ENCODE peak calls at places on chromosomes 2 and 18, in eight cellular contexts. M is sigmoid colon; D is PC-9; S is PC-3; A is fibroblast of lung; H is brain microvascular endothelial cell; O is CD8-positive, alpha-beta T cell; V is tibial artery. N is an unnamed sample. For H3K27me3, the result is how much of the 10 kb centered on the place peaks cover.

GRCh38 chr2:216206821-216207220 is 97.7 kb downstream of the XRCC5 start:
- DNase-seq in M (no peak), D (no peak), S (no peak), A (no peak), H (no peak), O (no peak), V (no peak), N (no peak)

GRCh38 chr18:34122724-34123334 is 101.9 kb downstream of the NOL4 start:
- DNase-seq in M (no peak), D (no peak), S (peak), A (peak), H (peak), O (no peak), V (peak), N (no peak)

GRCh38 chr2:209095432-209095831 is 328.4 kb upstream of the MAP2 start:
- DNase-seq in M (no peak), D (no peak), S (no peak), A (no peak), H (no peak), O (no peak), V (no peak), N (no peak)

GRCh38 chr2:169637620-169638019 is 53.5 kb downstream of the PPIG start:
- DNase-seq in M (no peak), D (peak), S (no peak), A (peak), H (peak), O (no peak), V (no peak), N (no peak)

GRCh38 chr18:76354348-76354747 is 140.7 kb downstream of the ZNF516 start:
- DNase-seq in M (peak), D (no peak), S (peak), A (peak), H (no peak), O (no peak), V (no peak), N (peak)

GRCh38 chr18:24321071-24321470 is 76.6 kb downstream of the OSBPL1A start:
- DNase-seq in M (no peak), D (no peak), S (no peak), A (no peak), H (no peak), O (no peak), V (no peak), N (no peak)

GRCh38 chr2:30514134-30514860 is 67.3 kb downstream of the LCLAT1 start:
- DNase-seq in M (no peak), D (no peak), S (peak), A (peak), H (peak), O (no peak), V (no peak), N (peak)

GRCh38 chr2:36839976-36840617 is 126.2 kb downstream of the STRN start:
- DNase-seq in M (no peak), D (no peak), S (no peak), A (no peak), H (no peak), O (no peak), V (no peak), N (no peak)

GRCh38 chr2:156598563-156598962 is 162.4 kb downstream of the GPD2 start:
- DNase-seq in M (no peak), D (no peak), S (no peak), A (no peak), H (no peak), O (no peak), V (no peak), N (no peak)

GRCh38 chr18:38312532-38312931 is 746.9 kb upstream of the CELF4 start:
- DNase-seq in M (no peak), D (no peak), S (no peak), A (no peak), H (no peak), O (no peak), V (no peak), N (no peak)

GRCh38 chr2:95670686-95671085 is 78.9 kb downstream of the TRIM43 start:
- DNase-seq in M (no peak), D (no peak), S (no peak), A (no peak), H (no peak), O (no peak), V (no peak), N (no peak)

GRCh38 chr18:61581578-61582204 is 248.5 kb downstream of the CDH20 start:
- DNase-seq in M (peak), D (no peak), S (peak), A (peak), H (peak), O (peak), V (peak), N (peak)

GRCh38 chr18:2894131-2894840 is 47.5 kb downstream of the EMILIN2 start:
- DNase-seq in M (no peak), D (no peak), S (no peak), A (peak), H (peak), O (no peak), V (no peak), N (peak)

GRCh38 chr2:36480596-36480995 is 117.4 kb downstream of the FEZ2 start:
- DNase-seq in M (no peak), D (no peak), S (no peak), A (no peak), H (no peak), O (no peak), V (no peak), N (no peak)

GRCh38 chr2:134137182-134137595 is 116.7 kb upstream of the MGAT5 start:
- DNase-seq in M (no peak), D (no peak), S (peak), A (peak), H (no peak), O (no peak), V (peak), N (no peak)

GRCh38 chr2:47486858-47487497 is 84.0 kb downstream of the MSH2 start:
- DNase-seq in M (no peak), D (no peak), S (no peak), A (peak), H (no peak), O (no peak), V (no peak), N (no peak)

GRCh38 chr2:65383571-65384488 is 48.6 kb downstream of the SPRED2 start:
- DNase-seq in M (no peak), D (no peak), S (peak), A (peak), H (no peak), O (no peak), V (no peak), N (no peak)

GRCh38 chr18:21943456-21943855 is 202.9 kb downstream of the MIB1 start:
- DNase-seq in M (no peak), D (no peak), S (no peak), A (no peak), H (no peak), O (no peak), V (no peak), N (no peak)

GRCh38 chr2:236085647-236086046 is 82.5 kb downstream of the GBX2 start:
- DNase-seq in M (no peak), D (no peak), S (no peak), A (no peak), H (no peak), O (no peak), V (no peak), N (no peak)

GRCh38 chr2:134705861-134706586 is 12.8 kb downstream of the TMEM163 start:
- DNase-seq in M (no peak), D (no peak), S (no peak), A (no peak), H (no peak), O (no peak), V (no peak), N (no peak)

GRCh38 chr18:62081248-62081647 is 105.6 kb downstream of the PIGN start:
- DNase-seq in M (no peak), D (no peak), S (no peak), A (no peak), H (no peak), O (no peak), V (no peak), N (no peak)

GRCh38 chr2:69917854-69918253 is 2.9 kb downstream of the MXD1 start:
- DNase-seq in M (no peak), D (peak), S (peak), A (peak), H (peak), O (no peak), V (no peak), N (no peak)

GRCh38 chr2:9692392-9693137 is 61.8 kb upstream of the YWHAQ start:
- DNase-seq in M (peak), D (no peak), S (no peak), A (peak), H (no peak), O (no peak), V (peak), N (peak)

GRCh38 chr2:16650287-16651249 is 15.1 kb downstream of the CYRIA start:
- DNase-seq in M (no peak), D (no peak), S (no peak), A (peak), H (peak), O (no peak), V (no peak), N (no peak)

GRCh38 chr2:39524061-39524460 is 87.0 kb upstream of the MAP4K3 start:
- DNase-seq in M (no peak), D (no peak), S (no peak), A (no peak), H (no peak), O (no peak), V (no peak), N (no peak)

GRCh38 chr2:8138923-8139667 is 542.8 kb upstream of the ID2 start:
- DNase-seq in M (peak), D (no peak), S (no peak), A (no peak), H (no peak), O (no peak), V (peak), N (peak)

GRCh38 chr18:45621068-45621511 is 5.8 kb downstream of the SLC14A2 start:
- DNase-seq in M (no peak), D (no peak), S (peak), A (peak), H (peak), O (peak), V (peak), N (peak)

GRCh38 chr18:38019292-38019691 is 453.7 kb upstream of the CELF4 start:
- DNase-seq in M (no peak), D (no peak), S (no peak), A (no peak), H (no peak), O (no peak), V (no peak), N (no peak)

GRCh38 chr18:50747849-50748242 is 72.0 kb downstream of the MRO start:
- DNase-seq in M (no peak), D (no peak), S (no peak), A (no peak), H (no peak), O (no peak), V (no peak), N (no peak)

GRCh38 chr2:207896525-207897295 is 127.0 kb upstream of the FZD5 start:
- DNase-seq in M (no peak), D (no peak), S (peak), A (no peak), H (no peak), O (no peak), V (no peak), N (no peak)

GRCh38 chr2:119229716-119230115 is 6.1 kb downstream of the STEAP3 start:
- DNase-seq in M (no peak), D (no peak), S (no peak), A (no peak), H (no peak), O (no peak), V (no peak), N (no peak)

GRCh38 chr2:241870081-241870541 is 582 bp downstream of the RTP5 start:
- DNase-seq in M (no peak), D (no peak), S (no peak), A (no peak), H (no peak), O (no peak), V (no peak), N (no peak)

GRCh38 chr2:172293952-172294351 is 133.4 kb upstream of the ITGA6 start:
- DNase-seq in M (no peak), D (no peak), S (peak), A (peak), H (peak), O (no peak), V (peak), N (peak)

GRCh38 chr2:64844087-64844486 is 145.1 kb upstream of the SLC1A4 start:
- DNase-seq in M (no peak), D (no peak), S (no peak), A (no peak), H (no peak), O (no peak), V (no peak), N (no peak)

GRCh38 chr18:48136051-48136543 is 205.6 kb upstream of the SMAD2 start:
- DNase-seq in M (no peak), D (no peak), S (no peak), A (no peak), H (no peak), O (no peak), V (no peak), N (no peak)

GRCh38 chr2:39666489-39667141 is 898 bp downstream of the TMEM178A start:
- DNase-seq in M (no peak), D (no peak), S (no peak), A (peak), H (no peak), O (no peak), V (no peak), N (no peak)

GRCh38 chr2:147330925-147331324 is 513.9 kb upstream of the ACVR2A start:
- DNase-seq in M (no peak), D (no peak), S (no peak), A (no peak), H (no peak), O (no peak), V (no peak), N (no peak)

GRCh38 chr2:147327636-147328035 is 517.2 kb upstream of the ACVR2A start:
- DNase-seq in M (no peak), D (no peak), S (no peak), A (no peak), H (no peak), O (no peak), V (no peak), N (no peak)

GRCh38 chr2:147325955-147326354 is 518.9 kb upstream of the ACVR2A start:
- DNase-seq in M (no peak), D (no peak), S (no peak), A (no peak), H (no peak), O (no peak), V (no peak), N (no peak)

GRCh38 chr2:147331790-147332419 is 512.9 kb upstream of the ACVR2A start:
- DNase-seq in M (no peak), D (no peak), S (peak), A (peak), H (peak), O (no peak), V (no peak), N (no peak)
- TF ChIP-seq CTCF in M (no peak), D (peak), S (peak), A (peak), H (peak), O (no peak), V (no peak), N (no peak)

DNA sequence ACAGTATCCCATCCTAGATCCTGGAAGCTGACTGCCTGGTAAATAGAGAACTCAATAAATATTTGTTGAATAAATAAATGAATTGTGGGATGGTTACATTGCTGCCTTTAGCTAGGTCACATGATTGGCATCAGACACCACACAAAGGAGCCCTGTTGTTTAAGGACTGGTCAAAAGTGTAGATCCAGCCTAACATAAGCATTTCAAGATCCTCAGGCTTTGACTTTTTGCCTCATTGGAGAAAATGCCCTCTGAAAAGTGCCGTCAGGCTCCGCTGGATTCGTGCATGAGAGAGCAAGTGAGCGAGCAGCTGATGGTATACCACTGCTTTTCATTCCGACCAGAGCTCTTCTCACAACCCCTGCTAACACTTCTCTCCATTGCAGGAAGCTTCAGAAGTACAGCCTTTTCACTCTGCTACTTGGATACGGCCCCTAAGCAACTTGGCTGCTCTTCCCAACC is 1.3 kb upstream of the ZNF24 start:
- DNase-seq in M (no peak), D (no peak), S (peak), A (no peak), H (no peak), O (no peak), V (no peak), N (no peak)
- H3K27ac ChIP-seq in M (peak), D (no peak), S (no peak), A (no peak), H (no peak), O (no peak), V (peak), N (peak)

GRCh38 chr2:203999844-204000243 is 63.3 kb downstream of the ICOS start:
- DNase-seq in M (no peak), D (no peak), S (no peak), A (no peak), H (no peak), O (no peak), V (no peak), N (no peak)
- H3K27me3 ChIP-seq in M (under half), D (under half), S (under half), A (under half), H (under half), O (under half), V (under half), N (under half)

DNA sequence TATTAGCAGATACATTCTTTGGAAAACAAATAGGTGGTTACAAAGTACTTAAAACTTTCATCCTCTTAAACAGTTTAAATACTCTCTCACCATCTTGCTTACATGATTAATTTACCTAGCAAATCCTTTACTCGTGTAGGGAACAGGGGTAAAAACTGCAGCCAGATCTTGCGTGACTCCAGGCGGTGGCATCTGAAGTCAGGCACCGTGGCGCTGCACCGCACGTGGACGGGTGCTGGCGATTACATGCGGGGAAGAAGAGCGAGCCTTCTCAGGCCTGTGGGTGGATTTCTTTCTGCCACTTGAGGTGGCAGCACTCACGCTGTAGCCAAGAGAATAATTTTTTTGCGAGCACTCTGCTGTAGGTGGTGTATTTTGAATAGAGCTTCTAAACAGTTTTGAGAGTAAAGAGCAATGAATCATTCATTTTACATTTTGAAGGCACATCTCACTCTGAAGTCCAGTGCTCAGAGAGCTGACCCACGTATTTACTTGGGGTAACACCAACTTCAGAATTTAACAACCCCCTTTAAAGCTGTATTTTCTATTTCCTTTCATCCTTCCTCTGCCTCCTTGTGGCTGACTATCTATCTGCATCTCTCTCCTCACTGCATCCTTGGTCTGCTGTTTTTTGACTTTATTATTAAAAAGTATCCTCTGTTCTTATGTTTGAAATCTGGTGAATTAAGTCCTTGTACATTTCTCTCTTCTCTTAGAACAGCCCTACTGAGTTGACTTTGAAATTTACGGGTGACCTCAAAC is 68.9 kb downstream of the EPAS1 start:
- DNase-seq in M (no peak), D (no peak), S (peak), A (peak), H (no peak), O (no peak), V (no peak), N (no peak)
- TF ChIP-seq CTCF in M (peak), D (peak), S (peak), A (peak), H (peak), O (no peak), V (peak), N (peak)

GRCh38 chr2:27730249-27730648 is 41.3 kb upstream of the MRPL33 start:
- DNase-seq in M (no peak), D (no peak), S (no peak), A (no peak), H (no peak), O (no peak), V (no peak), N (no peak)

GRCh38 chr2:27729198-27729597 is 42.3 kb upstream of the MRPL33 start:
- DNase-seq in M (no peak), D (peak), S (no peak), A (no peak), H (no peak), O (no peak), V (no peak), N (no peak)

GRCh38 chr2:27728081-27728858 is 43.2 kb upstream of the MRPL33 start:
- DNase-seq in M (no peak), D (no peak), S (no peak), A (no peak), H (no peak), O (no peak), V (no peak), N (no peak)

GRCh38 chr2:27729614-27730013 is 41.9 kb upstream of the MRPL33 start:
- DNase-seq in M (no peak), D (no peak), S (no peak), A (no peak), H (no peak), O (no peak), V (no peak), N (no peak)

DNA sequence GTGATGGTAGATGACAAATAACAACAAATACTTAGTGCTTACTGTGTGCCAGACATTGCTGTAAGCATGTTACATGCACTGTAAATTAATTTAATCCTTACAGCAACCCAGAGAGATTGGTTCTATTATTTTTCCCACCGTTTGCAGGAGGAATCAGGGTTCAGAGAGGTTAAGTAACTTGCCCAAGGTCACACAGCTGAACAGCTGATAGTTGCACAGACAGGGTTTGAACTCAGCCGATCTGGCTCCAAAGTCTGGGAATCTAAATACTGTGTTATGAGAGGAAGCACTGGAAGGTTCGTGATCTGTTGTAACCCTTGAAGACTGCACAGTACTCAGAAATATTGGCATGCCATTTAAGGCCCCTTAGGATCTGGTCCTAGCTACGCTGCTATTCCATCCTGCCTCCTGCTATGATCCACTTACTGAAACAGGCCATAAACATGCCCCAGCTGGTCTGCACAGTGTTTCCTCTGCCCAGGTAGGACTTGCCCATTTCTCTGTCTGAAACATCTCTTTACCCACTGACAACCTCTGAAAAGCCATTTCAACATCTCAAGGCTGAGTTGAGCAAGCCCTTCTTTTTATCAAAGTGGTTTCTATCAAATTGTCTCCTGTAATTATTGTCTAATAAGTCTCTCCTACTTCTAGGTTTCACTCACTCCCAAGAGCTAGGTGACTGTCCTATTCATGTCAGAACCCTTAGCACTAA is 40.4 kb upstream of the MRPL33 start:
- DNase-seq in M (no peak), D (no peak), S (no peak), A (no peak), H (no peak), O (no peak), V (no peak), N (no peak)
- H3K27ac ChIP-seq in M (no peak), D (no peak), S (no peak), A (no peak), H (no peak), O (no peak), V (no peak), N (no peak)

N was measured in uterus.